ENCODE peak calls at places on chromosomes 3 and 15, in four cellular contexts. E is choroid plexus epithelial cell, R is neural progenitor cell, S is IMR-90. M is an unnamed sample.

GRCh38 chr3:190294030-190294429 is 28.2 kb downstream of the CLDN1 start:
- DNase-seq in S (peak), E (no peak), R (peak), M (no peak)

GRCh38 chr3:17939157-17939556 is 196.7 kb upstream of the TBC1D5 start:
- DNase-seq in S (no peak), E (no peak), R (no peak), M (no peak)

GRCh38 chr3:4589475-4590111 is 96.4 kb downstream of the ITPR1 start:
- DNase-seq in E (no peak), R (no peak), S (no peak), M (no peak)

GRCh38 chr3:89145995-89146394 is 38.6 kb downstream of the EPHA3 start:
- DNase-seq in S (peak), R (no peak), E (peak), M (no peak)

GRCh38 chr15:38714309-38715072 is 149.9 kb upstream of the RASGRP1 start:
- DNase-seq in E (peak), R (no peak), S (peak), M (no peak)

GRCh38 chr3:176766862-176767261 is 430.4 kb downstream of the TBL1XR1 start:
- DNase-seq in S (no peak), R (no peak), E (no peak), M (no peak)

GRCh38 chr3:45551214-45552010 is 43.1 kb upstream of the LIMD1 start:
- DNase-seq in S (peak), E (peak), R (no peak), M (peak)

GRCh38 chr3:16243706-16244490 is 20.8 kb downstream of the DPH3 start:
- DNase-seq in E (peak), S (peak), R (no peak), M (no peak)

DNA sequence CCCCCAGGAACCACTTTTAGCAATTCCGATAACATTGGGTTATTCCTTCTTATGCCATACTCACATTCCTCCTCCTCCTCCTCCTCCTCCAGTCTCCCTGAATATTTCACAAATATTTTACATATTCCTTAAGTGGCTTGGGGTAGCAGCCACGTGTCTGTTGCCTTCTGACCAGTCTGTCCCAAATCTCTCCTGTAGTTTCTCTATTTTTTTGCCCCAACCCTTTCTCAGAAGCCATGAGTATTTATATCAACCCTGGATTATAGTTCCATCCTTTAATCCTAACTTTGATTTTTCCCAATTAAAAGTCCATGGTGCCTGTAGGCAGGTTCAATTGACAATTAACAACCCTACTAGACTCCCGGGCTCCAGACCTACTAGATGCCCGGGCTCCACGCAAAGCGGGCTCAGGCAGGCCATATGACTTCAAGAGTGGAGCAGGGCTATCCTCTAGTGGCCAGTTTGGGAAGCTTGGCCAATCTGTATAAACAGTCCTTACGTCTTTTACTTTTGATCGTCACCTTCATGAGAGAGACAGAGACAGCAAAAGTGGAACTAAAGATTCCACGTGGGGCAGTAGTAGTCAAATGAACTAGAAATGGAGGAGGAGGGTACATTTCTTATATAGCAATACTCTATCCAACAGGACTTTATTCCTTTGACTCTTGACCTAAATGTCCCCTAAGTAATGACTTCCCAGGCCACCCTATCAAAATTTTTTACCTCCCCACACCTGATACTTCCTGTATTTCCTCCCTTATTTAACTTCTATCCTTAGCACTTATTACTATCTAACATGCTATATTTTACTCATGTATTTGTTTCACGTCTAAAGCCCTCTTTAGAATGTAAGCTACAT is 69.7 kb downstream of the USF3 start:
- DNase-seq in S (peak), E (peak), R (peak), M (no peak)
- TF ChIP-seq CTCF in S (peak), E (peak), R (peak), M (peak)

GRCh38 chr15:50059883-50060282 is 59.1 kb downstream of the ATP8B4 start:
- DNase-seq in R (no peak), S (no peak), E (no peak), M (no peak)
- TF ChIP-seq CTCF in R (no peak), S (no peak), E (no peak), M (no peak)

GRCh38 chr3:193827039-193827669 is 234.1 kb downstream of the OPA1 start:
- DNase-seq in E (no peak), R (no peak), S (no peak), M (no peak)

GRCh38 chr3:193825617-193826016 is 232.6 kb downstream of the OPA1 start:
- DNase-seq in E (no peak), R (no peak), S (no peak), M (no peak)

GRCh38 chr3:193827831-193828230 is 234.8 kb downstream of the OPA1 start:
- DNase-seq in S (no peak), E (no peak), R (no peak), M (no peak)

GRCh38 chr3:193824365-193824764 is 231.4 kb downstream of the OPA1 start:
- DNase-seq in R (no peak), E (no peak), S (no peak), M (no peak)

GRCh38 chr3:193826126-193826795 is 233.3 kb downstream of the OPA1 start:
- DNase-seq in E (peak), R (no peak), S (peak), M (no peak)
- TF ChIP-seq CTCF in E (no peak), R (no peak), S (no peak), M (no peak)

GRCh38 chr3:43776101-43776500 is 85.4 kb downstream of the ABHD5 start:
- DNase-seq in S (no peak), R (no peak), E (no peak), M (no peak)
- TF ChIP-seq CTCF in S (no peak), R (no peak), E (no peak), M (no peak)

DNA sequence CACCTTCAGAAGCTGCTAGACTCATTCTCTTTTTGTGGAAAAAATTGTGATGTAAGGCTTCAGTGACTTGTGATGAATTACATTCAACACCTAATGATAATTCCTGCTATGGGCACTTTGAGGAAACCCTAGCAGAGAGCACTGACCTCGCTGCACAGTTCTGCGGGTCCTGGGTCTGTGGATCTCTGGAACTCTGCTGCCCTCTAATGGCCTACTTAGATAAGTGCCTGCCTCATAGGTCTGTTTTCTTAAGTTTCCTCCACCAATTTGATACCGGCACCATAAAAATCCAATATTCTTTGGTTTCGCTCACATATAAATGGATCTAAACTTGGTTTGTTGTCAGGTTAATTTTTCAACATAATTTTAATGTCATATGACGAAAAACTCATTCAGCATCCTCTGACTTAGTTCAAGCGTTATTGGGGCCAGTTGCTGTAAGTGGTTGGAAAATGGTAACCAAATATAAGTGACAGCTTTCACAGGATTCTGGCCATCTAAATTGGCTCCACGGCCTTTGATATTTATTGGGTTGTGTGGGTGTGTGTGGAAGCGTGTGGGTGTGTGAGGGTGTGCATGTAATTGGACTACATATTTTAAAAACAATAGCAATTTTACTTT is 10.4 kb downstream of the SLITRK3 start:
- DNase-seq in R (peak), E (peak), S (peak), M (peak)
- TF ChIP-seq CTCF in R (peak), E (peak), S (peak), M (peak)